ENCODE peak calls at places on chromosomes 16 and 17, in four cellular contexts. A is PC-9, C is MM.1S, P is endodermal cell. Q is an unnamed sample. For H3K36me3, the result is how much of the 10 kb centered on the place peaks cover.

GRCh38 chr17:61568219-61569072 is 22.6 kb downstream of the NACA2 start:
- DNase-seq in A (peak), C (no peak), P (no peak), Q (no peak)

GRCh38 chr16:11094075-11094593 is 149.8 kb downstream of the CLEC16A start:
- DNase-seq in A (peak), C (peak), P (no peak), Q (no peak)

GRCh38 chr17:9255838-9256237 is 234.5 kb downstream of the NTN1 start:
- DNase-seq in A (no peak), C (no peak), P (no peak), Q (no peak)

GRCh38 chr17:34579979-34580684 is 750 bp downstream of the TMEM132E start:
- DNase-seq in A (no peak), C (peak), P (peak), Q (no peak)

GRCh38 chr17:79915850-79916430 is 76.7 kb upstream of the CBX4 start:
- DNase-seq in A (peak), C (no peak), P (peak), Q (no peak)

GRCh38 chr16:73813523-73813922 is 483.1 kb upstream of the PSMD7 start:
- DNase-seq in A (no peak), C (no peak), P (no peak), Q (no peak)

GRCh38 chr17:2703181-2703580 is 8.4 kb downstream of the CLUH start:
- DNase-seq in A (no peak), C (no peak), P (peak), Q (no peak)

GRCh38 chr17:50986989-50987660 is 121.0 kb upstream of the TOB1 start:
- DNase-seq in A (no peak), C (no peak), P (no peak), Q (no peak)

GRCh38 chr17:38590988-38591758 is 14.6 kb downstream of the SRCIN1 start:
- DNase-seq in A (no peak), C (peak), P (no peak), Q (no peak)

GRCh38 chr16:89122322-89122831 is 28.7 kb downstream of the ACSF3 start:
- DNase-seq in A (no peak), C (peak), P (no peak), Q (peak)

GRCh38 chr16:87216148-87216823 is 100.9 kb downstream of the C16orf95 start:
- DNase-seq in A (no peak), C (no peak), P (no peak), Q (no peak)

GRCh38 chr17:40191237-40192208 is 14.3 kb downstream of the RAPGEFL1 start:
- DNase-seq in A (no peak), C (peak), P (peak), Q (peak)
- H3K27ac ChIP-seq in A (no peak), C (no peak), P (no peak), Q (no peak)

GRCh38 chr17:66449418-66449977 is 147.1 kb downstream of the PRKCA start:
- DNase-seq in A (no peak), C (no peak), P (peak), Q (no peak)
- H3K4me3 ChIP-seq in A (no peak), C (no peak), P (no peak), Q (no peak)

GRCh38 chr17:7910711-7911110 is 5.4 kb downstream of the RNF227 start:
- DNase-seq in A (no peak), C (no peak), P (no peak), Q (no peak)

GRCh38 chr17:7903154-7904103 is 12.7 kb downstream of the RNF227 start:
- DNase-seq in A (peak), C (no peak), P (peak), Q (no peak)

GRCh38 chr17:7912927-7913524 is 3.1 kb downstream of the RNF227 start:
- DNase-seq in A (peak), C (peak), P (peak), Q (no peak)

GRCh38 chr17:7910281-7910680 is 5.8 kb downstream of the RNF227 start:
- DNase-seq in A (no peak), C (no peak), P (no peak), Q (no peak)

DNA sequence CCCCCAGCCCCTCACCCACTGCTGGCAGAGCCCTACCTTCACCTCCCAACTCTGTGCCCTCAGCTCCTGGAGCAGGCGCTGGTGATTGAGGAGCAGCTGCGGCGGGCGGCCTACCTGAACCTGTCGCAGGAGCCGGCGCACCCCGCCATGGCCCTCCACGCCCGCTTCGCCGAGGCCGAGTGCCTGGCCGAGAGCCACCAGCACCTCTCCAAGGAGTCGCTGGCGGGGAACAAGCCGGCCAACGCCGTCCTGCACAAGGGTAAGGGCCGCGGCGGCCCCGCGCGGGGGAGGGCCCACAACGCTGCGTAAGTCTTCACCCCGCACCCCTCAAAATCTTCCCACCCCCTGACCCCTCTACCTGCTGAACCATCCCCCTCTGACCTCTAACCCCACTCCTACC is 7.0 kb downstream of the RNF227 start:
- DNase-seq in A (no peak), C (no peak), P (no peak), Q (no peak)
- H3K36me3 ChIP-seq in A (under half), C (under half), P (half or more), Q (half or more)

DNA sequence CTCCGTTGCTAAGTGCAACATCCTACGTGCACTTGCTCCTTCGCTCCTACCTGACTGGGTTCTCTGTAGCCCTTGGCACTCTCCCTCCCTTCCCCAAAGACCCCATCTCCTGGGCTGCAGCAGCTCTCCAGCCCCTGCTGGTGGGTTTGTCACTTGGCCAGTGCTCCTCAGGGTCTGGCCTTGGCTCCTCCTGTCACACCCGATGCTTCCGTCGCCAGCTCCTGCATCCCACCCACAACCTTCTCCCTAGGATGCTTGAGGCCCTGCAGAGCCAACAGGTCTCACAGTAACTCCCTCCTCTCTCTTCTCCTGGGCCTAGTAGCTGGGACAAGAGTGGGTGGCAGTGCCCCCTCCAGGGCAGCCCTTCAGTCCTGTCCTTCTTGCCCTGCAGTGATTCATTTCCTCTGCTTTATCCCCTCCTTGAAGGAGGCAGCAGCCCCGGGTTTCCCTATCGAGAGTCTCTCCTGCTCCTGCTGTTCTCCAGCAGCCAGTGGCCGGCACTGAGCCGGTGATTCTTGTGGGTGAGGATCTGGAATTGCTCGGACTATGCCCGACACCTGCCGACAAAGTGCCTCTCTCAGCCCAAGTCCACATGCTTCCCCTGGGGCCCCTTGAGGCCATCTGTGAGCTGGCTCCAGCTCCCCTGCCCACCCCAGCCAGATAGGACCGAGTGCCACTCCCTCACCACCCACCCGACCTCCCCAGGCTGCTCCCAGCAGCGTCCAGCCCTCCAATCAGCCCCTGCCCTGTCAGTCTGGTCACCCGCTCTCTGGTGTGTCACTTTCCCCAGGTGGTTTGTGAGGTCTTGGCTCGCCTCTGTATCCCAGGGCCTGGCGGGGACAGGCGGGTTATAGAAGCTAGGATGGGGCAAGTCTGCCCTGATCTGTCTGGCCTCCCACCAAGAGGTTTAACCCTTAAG is 3.8 kb downstream of the LITAFD start:
- DNase-seq in A (peak), C (no peak), P (peak), Q (no peak)
- H3K27ac ChIP-seq in A (peak), C (no peak), P (no peak), Q (no peak)

Q was measured in effector memory CD4-positive, alpha-beta T cell.